ENCODE peak calls at places on chromosomes 16 and 17, in four cellular contexts. One of them, this sample, is unnamed.

GRCh38 chr16:27154573-27155521 is 48.5 kb upstream of the KDM8 start:
- DNase-seq in H1: peak
- DNase-seq in K562: peak
- DNase-seq in HepG2: peak
- DNase-seq in this sample: peak

GRCh38 chr16:66934138-66934838 is at the start of gene CIAO2B:
- DNase-seq in H1: no peak
- DNase-seq in K562: peak
- DNase-seq in HepG2: peak
- DNase-seq in this sample: peak

GRCh38 chr17:75428775-75429469 is 23.4 kb upstream of the GRB2 start:
- DNase-seq in H1: no peak
- DNase-seq in K562: no peak
- DNase-seq in HepG2: peak
- DNase-seq in this sample: peak

GRCh38 chr17:15289285-15290185 is 24.4 kb upstream of the PMP22 start:
- DNase-seq in H1: no peak
- DNase-seq in K562: no peak
- DNase-seq in HepG2: peak
- DNase-seq in this sample: peak

GRCh38 chr17:79607941-79608728 is 2.7 kb downstream of the RBFOX3 start:
- DNase-seq in H1: peak
- DNase-seq in K562: peak
- DNase-seq in HepG2: no peak
- DNase-seq in this sample: peak

GRCh38 chr17:74031314-74032080 is 172.0 kb upstream of the RPL38 start:
- DNase-seq in H1: no peak
- DNase-seq in K562: no peak
- DNase-seq in HepG2: no peak
- DNase-seq in this sample: no peak

GRCh38 chr16:63426275-63426870 is 1390.1 kb upstream of the CDH8 start:
- DNase-seq in H1: no peak
- DNase-seq in K562: no peak
- DNase-seq in HepG2: no peak
- DNase-seq in this sample: no peak

GRCh38 chr17:9522074-9522473 is 53.5 kb downstream of the STX8 start:
- DNase-seq in H1: no peak
- DNase-seq in K562: peak
- DNase-seq in HepG2: peak
- DNase-seq in this sample: peak

GRCh38 chr16:7512503-7512902 is 179.9 kb downstream of the RBFOX1 start:
- DNase-seq in H1: no peak
- DNase-seq in K562: no peak
- DNase-seq in HepG2: no peak
- DNase-seq in this sample: no peak

GRCh38 chr17:76492989-76493501 is 8.2 kb downstream of the RHBDF2 start:
- DNase-seq in H1: no peak
- DNase-seq in K562: no peak
- DNase-seq in HepG2: no peak
- DNase-seq in this sample: no peak

GRCh38 chr17:73293480-73293911 is 18.3 kb downstream of the CDC42EP4 start:
- DNase-seq in H1: no peak
- DNase-seq in K562: no peak
- DNase-seq in HepG2: no peak
- DNase-seq in this sample: no peak

GRCh38 chr17:57682667-57683066 is 62.4 kb downstream of the CCDC182 start:
- DNase-seq in H1: no peak
- DNase-seq in K562: no peak
- DNase-seq in HepG2: no peak
- DNase-seq in this sample: no peak

GRCh38 chr17:44004761-44005526 is 522 bp downstream of the NAGS start:
- DNase-seq in H1: no peak
- DNase-seq in K562: no peak
- DNase-seq in HepG2: no peak
- DNase-seq in this sample: no peak

GRCh38 chr17:43456661-43457361 is 27.0 kb upstream of the DHX8 start:
- DNase-seq in H1: no peak
- DNase-seq in K562: no peak
- DNase-seq in HepG2: peak
- DNase-seq in this sample: no peak

GRCh38 chr16:72875291-72876036 is 172.5 kb downstream of the ZFHX3 start:
- DNase-seq in H1: no peak
- DNase-seq in K562: no peak
- DNase-seq in HepG2: peak
- DNase-seq in this sample: peak

GRCh38 chr16:19348578-19349315 is 63.2 kb downstream of the CLEC19A start:
- DNase-seq in H1: peak
- DNase-seq in K562: no peak
- DNase-seq in HepG2: no peak
- DNase-seq in this sample: no peak
- TF ChIP-seq PHF8 in H1: no peak
- TF ChIP-seq PHF8 in K562: no peak
- TF ChIP-seq PHF8 in HepG2: no peak
- TF ChIP-seq PHF8 in this sample: no peak

DNA sequence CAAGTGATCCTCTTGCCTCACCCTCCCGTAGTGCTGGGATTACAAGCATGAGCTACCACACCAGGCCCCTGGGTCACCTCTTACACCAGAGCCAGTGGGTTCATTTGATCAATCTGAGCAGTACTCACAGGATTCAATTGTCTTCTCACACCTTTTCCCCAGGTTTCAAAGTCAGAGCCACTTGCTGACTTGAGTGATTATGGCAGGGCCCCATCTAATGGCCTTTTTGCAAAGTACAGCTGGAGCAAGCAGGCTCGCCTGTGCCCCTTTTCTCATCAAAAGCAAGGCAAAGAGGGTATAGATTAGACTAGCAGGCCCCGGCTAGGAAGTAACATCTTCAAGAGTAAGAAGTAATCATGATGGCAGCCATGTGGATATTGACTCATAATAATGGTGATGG is 114.8 kb upstream of the NOL11 start:
- DNase-seq in H1: peak
- DNase-seq in K562: peak
- DNase-seq in HepG2: peak
- DNase-seq in this sample: peak
- TF ChIP-seq CHD2 in H1: no peak
- TF ChIP-seq CHD2 in K562: no peak
- TF ChIP-seq CHD2 in HepG2: no peak
- TF ChIP-seq CHD2 in this sample: no peak

GRCh38 chr16:68972008-68972407 is 128.7 kb downstream of the TANGO6 start:
- DNase-seq in H1: peak
- DNase-seq in K562: no peak
- DNase-seq in HepG2: no peak
- DNase-seq in this sample: no peak

GRCh38 chr16:68969338-68969737 is 126.0 kb downstream of the TANGO6 start:
- DNase-seq in H1: no peak
- DNase-seq in K562: no peak
- DNase-seq in HepG2: no peak
- DNase-seq in this sample: no peak

GRCh38 chr16:68978303-68978954 is 127.0 kb upstream of the HAS3 start:
- DNase-seq in H1: no peak
- DNase-seq in K562: no peak
- DNase-seq in HepG2: no peak
- DNase-seq in this sample: no peak

GRCh38 chr16:68973611-68974120 is 130.3 kb downstream of the TANGO6 start:
- DNase-seq in H1: no peak
- DNase-seq in K562: no peak
- DNase-seq in HepG2: no peak
- DNase-seq in this sample: no peak

GRCh38 chr16:68972720-68973119 is 129.4 kb downstream of the TANGO6 start:
- DNase-seq in H1: peak
- DNase-seq in K562: peak
- DNase-seq in HepG2: no peak
- DNase-seq in this sample: peak
- TF ChIP-seq PHF8 in H1: no peak
- TF ChIP-seq PHF8 in K562: no peak
- TF ChIP-seq PHF8 in HepG2: no peak
- TF ChIP-seq PHF8 in this sample: no peak

GRCh38 chr17:66276328-66276937 is 26.0 kb upstream of the PRKCA start:
- DNase-seq in H1: no peak
- DNase-seq in K562: no peak
- DNase-seq in HepG2: peak
- DNase-seq in this sample: peak
- TF ChIP-seq CHD2 in H1: no peak
- TF ChIP-seq CHD2 in K562: no peak
- TF ChIP-seq CHD2 in HepG2: no peak
- TF ChIP-seq CHD2 in this sample: no peak

DNA sequence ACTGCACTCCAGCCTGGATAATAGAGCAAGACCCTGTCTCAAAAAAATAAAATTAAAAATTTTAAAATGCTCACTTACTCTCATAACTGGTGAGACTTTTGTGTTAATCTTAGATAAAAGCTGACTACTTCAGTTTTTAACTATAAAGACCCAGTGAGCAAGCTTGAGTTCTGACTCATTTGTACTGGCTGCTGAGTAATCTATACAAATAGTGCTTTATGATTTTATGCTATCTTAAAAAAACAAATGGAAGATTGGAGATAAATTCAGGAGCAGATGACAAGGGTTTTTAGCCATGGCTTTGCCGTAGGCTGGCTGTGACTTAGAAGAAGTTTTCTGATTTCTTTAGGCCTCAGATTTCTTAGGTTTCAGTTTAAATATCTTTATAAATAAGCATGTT is 30.5 kb downstream of the SNTB2 start:
- DNase-seq in H1: no peak
- DNase-seq in K562: peak
- DNase-seq in HepG2: peak
- DNase-seq in this sample: peak
- TF ChIP-seq PHF8 in H1: no peak
- TF ChIP-seq PHF8 in K562: no peak
- TF ChIP-seq PHF8 in HepG2: no peak
- TF ChIP-seq PHF8 in this sample: no peak

GRCh38 chr17:40068917-40069750 is 6.4 kb downstream of the THRA start:
- DNase-seq in H1: no peak
- DNase-seq in K562: peak
- DNase-seq in HepG2: no peak
- DNase-seq in this sample: peak

GRCh38 chr17:40068584-40068916 is 5.8 kb downstream of the THRA start:
- DNase-seq in H1: no peak
- DNase-seq in K562: no peak
- DNase-seq in HepG2: no peak
- DNase-seq in this sample: no peak

GRCh38 chr17:40070895-40071719 is 8.3 kb downstream of the THRA start:
- DNase-seq in H1: no peak
- DNase-seq in K562: no peak
- DNase-seq in HepG2: no peak
- DNase-seq in this sample: no peak

GRCh38 chr17:40070644-40070894 is 7.8 kb downstream of the THRA start:
- DNase-seq in H1: no peak
- DNase-seq in K562: no peak
- DNase-seq in HepG2: no peak
- DNase-seq in this sample: no peak

GRCh38 chr17:40069751-40070643 is 7.2 kb downstream of the THRA start:
- DNase-seq in H1: no peak
- DNase-seq in K562: peak
- DNase-seq in HepG2: no peak
- DNase-seq in this sample: peak
- TF ChIP-seq CHD2 in H1: no peak
- TF ChIP-seq CHD2 in K562: no peak
- TF ChIP-seq CHD2 in HepG2: no peak
- TF ChIP-seq CHD2 in this sample: no peak

This sample was measured in A549.